ENCODE peak calls at places on chromosomes 7 and 10, in six cellular contexts. B is upper lobe of right lung; L is mesenchymal stem cell; M is lower lobe of right lung; A is stimulated activated CD8-positive, alpha-beta memory T cell treated with anti-CD3 and anti-CD28 coated beads, Interleukin-15, amount 100 ng/mL, for 1 hour; H is AG09309. F is an unnamed sample.

GRCh38 chr10:105973252-105973877 is 1191.1 kb downstream of the SORCS1 start:
- DNase-seq in B (no peak), L (no peak), M (no peak), A (no peak), H (no peak), F (no peak)

GRCh38 chr10:29783211-29783947 is 148.6 kb upstream of the SVIL start:
- DNase-seq in B (no peak), L (peak), M (no peak), A (no peak), H (no peak), F (no peak)

GRCh38 chr7:19491821-19492452 is 216.9 kb downstream of the POLR1F start:
- DNase-seq in B (no peak), L (peak), M (no peak), A (no peak), H (peak), F (peak)

GRCh38 chr7:92717982-92718716 is 118.2 kb downstream of the CDK6 start:
- DNase-seq in B (no peak), L (peak), M (peak), A (no peak), H (no peak), F (peak)

GRCh38 chr7:155722118-155722517 is 77.7 kb downstream of the RBM33 start:
- DNase-seq in B (no peak), L (no peak), M (no peak), A (no peak), H (no peak), F (no peak)

GRCh38 chr10:74329873-74330272 is 178.9 kb downstream of the ADK start:
- DNase-seq in B (no peak), L (peak), M (no peak), A (no peak), H (no peak), F (no peak)

GRCh38 chr7:103524042-103524907 is 78.3 kb upstream of the SLC26A5 start:
- DNase-seq in B (no peak), L (peak), M (no peak), A (no peak), H (peak), F (peak)

GRCh38 chr10:110535958-110536891 is 31.3 kb upstream of the SMC3 start:
- DNase-seq in B (peak), L (peak), M (peak), A (no peak), H (no peak), F (no peak)

GRCh38 chr7:90597879-90598278 is 1.8 kb downstream of the CDK14 start:
- DNase-seq in B (no peak), L (peak), M (no peak), A (no peak), H (no peak), F (no peak)

GRCh38 chr10:122407375-122408125 is 33.0 kb downstream of the PLEKHA1 start:
- DNase-seq in B (no peak), L (no peak), M (no peak), A (peak), H (no peak), F (no peak)

GRCh38 chr7:112080441-112080840 is 125.8 kb downstream of the DOCK4 start:
- DNase-seq in B (no peak), L (peak), M (no peak), A (no peak), H (peak), F (peak)

GRCh38 chr10:67476201-67476600 is 219.8 kb downstream of the CTNNA3 start:
- DNase-seq in B (no peak), L (no peak), M (no peak), A (no peak), H (no peak), F (no peak)